ENCODE peak calls at places on chromosomes 1 and 21, in nine cellular contexts. C is SK-N-MC; E is activated naive CD4-positive, alpha-beta T cell treated with Interleukin-2 at 50 U/mL for 16 hours; K is stimulated activated CD8-positive, alpha-beta memory T cell treated with anti-CD3 and anti-CD28 coated beads, Interleukin-12 subunit alpha, Interleukin-12 subunit beta, amount 100 ng/mL, for 4 hours; M is GM19239; Z is activated T-helper 1 cell treated with anti-CD3 and anti-CD28 coated beads, Interleukin-12 subunit alpha, Interleukin-12 subunit beta, Interleukin-2, Interleukin-4 antibody, amounts not matched to agents 30 ng/mL and 10 ng/mL and 1 ng/mL, durations not matched to agents 14 hours and 24 hours and 36 hours; F is IMR-90; J is brain microvascular endothelial cell; S is M059J. I is an unnamed sample.

GRCh38 chr1:111490220-111490619 is 13.2 kb downstream of the ADORA3 start:
- DNase-seq in C (no peak), E (no peak), K (no peak), M (no peak), Z (no peak), F (no peak), J (no peak), S (no peak), I (no peak)

GRCh38 chr1:153977250-153978240 is at the start of gene JTB:
- DNase-seq in C (no peak), E (peak; percentile 86), K (peak; percentile 72), M (peak; percentile 81), Z (peak; percentile 80), F (peak; percentile 78), J (peak; percentile 85), S (peak; percentile 87), I (peak; percentile 92)

GRCh38 chr1:210360852-210361477 is 32.3 kb downstream of the HHAT start:
- DNase-seq in C (no peak), E (no peak), K (no peak), M (no peak), Z (no peak), F (peak; percentile 74), J (peak; percentile 37), S (peak; percentile 63), I (no peak)

GRCh38 chr1:63012339-63012738 is 228.4 kb downstream of the ATG4C start:
- DNase-seq in C (no peak), E (no peak), K (no peak), M (no peak), Z (no peak), F (no peak), J (no peak), S (no peak), I (no peak)

GRCh38 chr1:66809245-66809644 is 8.2 kb upstream of the INSL5 start:
- DNase-seq in C (no peak), E (no peak), K (no peak), M (no peak), Z (no peak), F (no peak), J (no peak), S (no peak), I (no peak)

GRCh38 chr1:56452027-56453011 is 127.0 kb downstream of the PLPP3 start:
- DNase-seq in C (no peak), E (no peak), K (no peak), M (no peak), Z (no peak), F (no peak), J (no peak), S (no peak), I (no peak)

GRCh38 chr1:54370287-54371003 is 35.7 kb downstream of the SSBP3 start:
- DNase-seq in C (no peak), E (no peak), K (no peak), M (no peak), Z (no peak), F (no peak), J (no peak), S (no peak), I (no peak)

GRCh38 chr1:203644661-203645510 is 18.3 kb downstream of the ATP2B4 start:
- DNase-seq in C (no peak), E (no peak), K (no peak), M (no peak), Z (no peak), F (peak; percentile 79), J (peak; percentile 64), S (peak; percentile 86), I (no peak)

GRCh38 chr21:31343680-31344480 is at the start of gene TIAM1:
- DNase-seq in C (no peak), E (peak; percentile 49), K (no peak), M (no peak), Z (no peak), F (peak; percentile 66), J (peak; percentile 75), S (no peak), I (peak; percentile 36)

GRCh38 chr1:2174348-2175054 is 20.1 kb downstream of the FAAP20 start:
- DNase-seq in C (no peak), E (peak; percentile 38), K (no peak), M (peak; percentile 79), Z (no peak), F (peak; percentile 54), J (no peak), S (peak; percentile 58), I (peak; percentile 50)

GRCh38 chr1:94334156-94334555 is 84.0 kb upstream of the ABCD3 start:
- DNase-seq in C (no peak), E (no peak), K (no peak), M (no peak), Z (no peak), F (peak; percentile 16), J (no peak), S (no peak), I (no peak)

GRCh38 chr1:181113061-181113695 is 24.7 kb downstream of the IER5 start:
- DNase-seq in C (no peak), E (no peak), K (no peak), M (no peak), Z (no peak), F (peak; percentile 77), J (no peak), S (peak; percentile 83), I (no peak)

GRCh38 chr1:218823291-218823900 is 350.3 kb upstream of the LYPLAL1 start:
- DNase-seq in C (no peak), E (no peak), K (no peak), M (no peak), Z (no peak), F (peak; percentile 94), J (peak; percentile 67), S (peak; percentile 83), I (no peak)

GRCh38 chr21:24025101-24025500 is 1582.2 kb downstream of the MRPL39 start:
- DNase-seq in C (no peak), E (no peak), K (no peak), M (no peak), Z (no peak), F (no peak), J (no peak), S (no peak), I (no peak)

GRCh38 chr1:36366091-36366661 is 19.5 kb downstream of the STK40 start:
- DNase-seq in C (no peak), E (peak; percentile 40), K (no peak), M (no peak), Z (peak; percentile 51), F (peak; percentile 75), J (peak; percentile 71), S (no peak), I (no peak)